ENCODE peak calls at places on chromosomes 1 and 21, in five cellular contexts. W, G, B, C and H are unnamed samples.

GRCh38 chr1:2340918-2341254 is 50.5 kb downstream of the MORN1 start:
- DNase-seq in B (no peak), G (no peak), C (no peak), W (no peak), H (no peak)

GRCh38 chr1:67898033-67898726 is 64.9 kb upstream of the GNG12 start:
- DNase-seq in C (no peak), B (no peak), W (no peak), G (no peak), H (no peak)

GRCh38 chr1:172447641-172448040 is 3.8 kb upstream of the PIGC start:
- DNase-seq in G (no peak), C (peak), W (no peak), B (no peak), H (peak)

GRCh38 chr1:30847358-30847972 is 61.1 kb downstream of the SDC3 start:
- DNase-seq in W (peak), C (peak), B (peak), G (no peak), H (no peak)

GRCh38 chr1:245896258-245896657 is 610.8 kb downstream of the SMYD3 start:
- DNase-seq in C (no peak), W (no peak), G (no peak), B (no peak), H (no peak)

GRCh38 chr1:244653439-244654283 is 735 bp downstream of the DESI2 start:
- DNase-seq in B (peak), G (no peak), W (no peak), C (no peak), H (no peak)

GRCh38 chr1:157112186-157112867 is 12.7 kb upstream of the ETV3L start:
- DNase-seq in C (no peak), G (no peak), W (no peak), B (no peak), H (no peak)

GRCh38 chr1:50271968-50272578 is 151.2 kb downstream of the DMRTA2 start:
- DNase-seq in G (peak), B (peak), C (peak), W (no peak), H (peak)

GRCh38 chr1:152869808-152870419 is 8.2 kb upstream of the SMCP start:
- DNase-seq in G (peak), C (peak), W (peak), B (peak), H (peak)

GRCh38 chr1:64650411-64650810 is 94.5 kb upstream of the RAVER2 start:
- DNase-seq in C (no peak), G (no peak), W (no peak), B (no peak), H (no peak)

GRCh38 chr1:2195785-2196184 is 1.2 kb upstream of the FAAP20 start:
- DNase-seq in W (no peak), B (no peak), C (no peak), G (no peak), H (no peak)

GRCh38 chr1:27382950-27383627 is at the start of gene CD164L2:
- DNase-seq in B (peak), G (no peak), W (peak), C (no peak), H (no peak)

GRCh38 chr1:13771745-13772144 is 71.8 kb downstream of the PRDM2 start:
- DNase-seq in C (no peak), W (no peak), B (no peak), G (no peak), H (no peak)

GRCh38 chr1:183435497-183435896 is 17.3 kb upstream of the NMNAT2 start:
- DNase-seq in G (no peak), W (no peak), C (peak), B (no peak), H (no peak)

GRCh38 chr1:117070124-117070523 is 10.0 kb downstream of the TTF2 start:
- DNase-seq in W (no peak), C (peak), B (no peak), G (no peak), H (peak)

GRCh38 chr1:55051621-55052020 is 12.3 kb downstream of the PCSK9 start:
- DNase-seq in B (no peak), G (no peak), C (no peak), W (no peak), H (no peak)

GRCh38 chr1:109027841-109028240 is 14.1 kb downstream of the WDR47 start:
- DNase-seq in C (no peak), G (no peak), W (no peak), B (no peak), H (no peak)

GRCh38 chr1:184388671-184389292 is 2.0 kb downstream of the C1orf21 start:
- DNase-seq in B (no peak), C (no peak), W (no peak), G (no peak), H (no peak)

GRCh38 chr1:19375621-19376020 is 63.5 kb downstream of the SLC66A1 start:
- DNase-seq in B (no peak), C (peak), G (no peak), W (no peak), H (no peak)

GRCh38 chr1:29136463-29136915 is 12.8 kb upstream of the TMEM200B start:
- DNase-seq in G (no peak), B (no peak), C (peak), W (no peak), H (peak)

GRCh38 chr21:37658994-37659458 is 257.2 kb downstream of the KCNJ6 start:
- DNase-seq in B (no peak), C (peak), G (no peak), W (no peak), H (peak)

GRCh38 chr1:20063861-20064292 is 6.1 kb upstream of the PLA2G5 start:
- DNase-seq in G (no peak), C (peak), B (no peak), W (no peak), H (peak)

GRCh38 chr21:41370840-41371697 is 9.2 kb downstream of the MX2 start:
- DNase-seq in G (no peak), C (peak), B (no peak), W (no peak), H (no peak)

GRCh38 chr1:94999456-95000131 is 72.7 kb upstream of the CNN3 start:
- DNase-seq in W (no peak), B (no peak), C (no peak), G (no peak), H (no peak)

GRCh38 chr1:156600733-156601121 is 552 bp downstream of the GPATCH4 start:
- DNase-seq in C (peak), B (no peak), G (no peak), W (no peak), H (no peak)